ENCODE peak calls at places on chromosome 1, in four cellular contexts. L, X, V and I are unnamed samples.

GRCh38 chr1:109815809-109816791 is 52.4 kb upstream of the EPS8L3 start:
- DNase-seq in V (no peak), L (peak; percentile 82), X (no peak), I (peak; percentile 75)

GRCh38 chr1:220797553-220797952 is 10.8 kb downstream of the MTARC1 start:
- DNase-seq in V (no peak), X (no peak), L (no peak), I (no peak)

GRCh38 chr1:63320024-63320799 is 2.2 kb upstream of the FOXD3 start:
- DNase-seq in L (no peak), X (no peak), V (no peak), I (no peak)

GRCh38 chr1:6464514-6464836 is 1.5 kb downstream of the TNFRSF25 start:
- DNase-seq in X (no peak), V (no peak), L (no peak), I (no peak)

GRCh38 chr1:198529414-198529813 is 11.1 kb downstream of the ATP6V1G3 start:
- DNase-seq in X (peak; percentile 78), L (no peak), V (no peak), I (peak; percentile 92)

GRCh38 chr1:202281316-202282016 is 60.3 kb downstream of the UBE2T start:
- DNase-seq in L (no peak), X (no peak), V (no peak), I (peak; percentile 75)

GRCh38 chr1:61202854-61203603 is 120.7 kb downstream of the NFIA start:
- DNase-seq in X (no peak), L (no peak), V (no peak), I (peak; percentile 43)

GRCh38 chr1:85427358-85427757 is 37.6 kb downstream of the DDAH1 start:
- DNase-seq in L (no peak), X (no peak), V (no peak), I (peak; percentile 21)

GRCh38 chr1:8384577-8384976 is 66.7 kb downstream of the SLC45A1 start:
- DNase-seq in V (no peak), L (no peak), X (no peak), I (no peak)

GRCh38 chr1:230943048-230943593 is 35.5 kb downstream of the TTC13 start:
- DNase-seq in X (no peak), L (no peak), V (no peak), I (no peak)

GRCh38 chr1:119914071-119914470 is 17.8 kb upstream of the ADAM30 start:
- DNase-seq in L (no peak), X (no peak), V (no peak), I (peak; percentile 6)

GRCh38 chr1:28855469-28855944 is 43.5 kb downstream of the OPRD1 start:
- DNase-seq in X (no peak), L (no peak), V (no peak), I (peak; percentile 6)

GRCh38 chr1:81801834-81802531 is 1.2 kb downstream of the ADGRL2 start:
- DNase-seq in V (no peak), X (peak; percentile 8), L (peak; percentile 32), I (peak; percentile 68)

GRCh38 chr1:16026723-16027484 is 5.1 kb downstream of the CLCNKA start:
- DNase-seq in V (peak; percentile 57), L (peak; percentile 16), X (no peak), I (peak; percentile 35)

GRCh38 chr1:190067592-190067991 is 410.1 kb downstream of the BRINP3 start:
- DNase-seq in V (no peak), L (no peak), X (no peak), I (peak; percentile 40)

GRCh38 chr1:206422525-206422924 is 47.8 kb upstream of the IKBKE start:
- DNase-seq in L (no peak), V (no peak), X (no peak), I (no peak)